ENCODE peak calls at places on chromosomes 6 and 20, in four cellular contexts. One of them, this sample, is unnamed. For H3K36me3, the result is how much of the 10 kb centered on the place peaks cover.

GRCh38 chr6:53573299-53573698 is 28.4 kb upstream of the GCLC start:
- DNase-seq in hepatocyte: no peak
- DNase-seq in uterus: no peak
- DNase-seq in stomach: no peak
- DNase-seq in this sample: no peak

GRCh38 chr20:38548356-38549083 is 32.5 kb upstream of the ADIG start:
- DNase-seq in hepatocyte: no peak
- DNase-seq in uterus: no peak
- DNase-seq in stomach: no peak
- DNase-seq in this sample: no peak

GRCh38 chr6:106910999-106911949 is 63.3 kb downstream of the CD24 start:
- DNase-seq in hepatocyte: no peak
- DNase-seq in uterus: no peak
- DNase-seq in stomach: peak
- DNase-seq in this sample: no peak

GRCh38 chr20:14445902-14446301 is 108.5 kb upstream of the FLRT3 start:
- DNase-seq in hepatocyte: no peak
- DNase-seq in uterus: no peak
- DNase-seq in stomach: no peak
- DNase-seq in this sample: no peak

GRCh38 chr6:143615785-143616184 is 62.0 kb upstream of the PHACTR2 start:
- DNase-seq in hepatocyte: no peak
- DNase-seq in uterus: no peak
- DNase-seq in stomach: no peak
- DNase-seq in this sample: no peak

GRCh38 chr6:47157653-47158219 is 115.6 kb upstream of the ADGRF1 start:
- DNase-seq in hepatocyte: no peak
- DNase-seq in uterus: no peak
- DNase-seq in stomach: no peak
- DNase-seq in this sample: no peak

GRCh38 chr20:61699184-61700066 is 366.3 kb downstream of the TAF4 start:
- DNase-seq in hepatocyte: no peak
- DNase-seq in uterus: no peak
- DNase-seq in stomach: no peak
- DNase-seq in this sample: no peak

GRCh38 chr20:10119336-10119735 is 84.5 kb downstream of the ANKEF1 start:
- DNase-seq in hepatocyte: no peak
- DNase-seq in uterus: no peak
- DNase-seq in stomach: no peak
- DNase-seq in this sample: no peak

GRCh38 chr20:29874476-29875202 is 1382.8 kb upstream of the DEFB115 start:
- DNase-seq in hepatocyte: no peak
- DNase-seq in uterus: no peak
- DNase-seq in stomach: no peak
- DNase-seq in this sample: no peak

GRCh38 chr6:123648020-123648580 is 11.3 kb upstream of the TRDN start:
- DNase-seq in hepatocyte: no peak
- DNase-seq in uterus: no peak
- DNase-seq in stomach: no peak
- DNase-seq in this sample: no peak

GRCh38 chr6:52640170-52640569 is 30.7 kb upstream of the TMEM14A start:
- DNase-seq in hepatocyte: no peak
- DNase-seq in uterus: no peak
- DNase-seq in stomach: peak
- DNase-seq in this sample: no peak

GRCh38 chr20:11810316-11811130 is 107.2 kb upstream of the BTBD3 start:
- DNase-seq in hepatocyte: no peak
- DNase-seq in uterus: no peak
- DNase-seq in stomach: no peak
- DNase-seq in this sample: no peak

GRCh38 chr6:110876170-110876773 is 1.7 kb downstream of the AMD1 start:
- DNase-seq in hepatocyte: peak
- DNase-seq in uterus: peak
- DNase-seq in stomach: peak
- DNase-seq in this sample: peak

GRCh38 chr20:1983311-1983710 is 10.5 kb downstream of the PDYN start:
- DNase-seq in hepatocyte: no peak
- DNase-seq in uterus: no peak
- DNase-seq in stomach: no peak
- DNase-seq in this sample: no peak

GRCh38 chr6:24274441-24275083 is 83.3 kb downstream of the DCDC2 start:
- DNase-seq in hepatocyte: peak
- DNase-seq in uterus: no peak
- DNase-seq in stomach: no peak
- DNase-seq in this sample: no peak

GRCh38 chr6:24868765-24869164 is 67.0 kb downstream of the RIPOR2 start:
- DNase-seq in hepatocyte: no peak
- DNase-seq in uterus: no peak
- DNase-seq in stomach: no peak
- DNase-seq in this sample: no peak

GRCh38 chr6:108831104-108831503 is 17.1 kb upstream of the ARMC2 start:
- DNase-seq in hepatocyte: peak
- DNase-seq in uterus: no peak
- DNase-seq in stomach: no peak
- DNase-seq in this sample: no peak

GRCh38 chr20:46648903-46649649 is 2.2 kb downstream of the SLC13A3 start:
- DNase-seq in hepatocyte: no peak
- DNase-seq in uterus: no peak
- DNase-seq in stomach: no peak
- DNase-seq in this sample: no peak

GRCh38 chr6:159984268-159984786 is 15.4 kb downstream of the IGF2R start:
- DNase-seq in hepatocyte: no peak
- DNase-seq in uterus: no peak
- DNase-seq in stomach: no peak
- DNase-seq in this sample: peak

GRCh38 chr20:13212750-13213149 is 8.3 kb upstream of the ISM1 start:
- DNase-seq in hepatocyte: no peak
- DNase-seq in uterus: no peak
- DNase-seq in stomach: no peak
- DNase-seq in this sample: no peak

GRCh38 chr6:51571168-51571567 is 516.2 kb downstream of the PKHD1 start:
- DNase-seq in hepatocyte: no peak
- DNase-seq in uterus: no peak
- DNase-seq in stomach: no peak
- DNase-seq in this sample: no peak

GRCh38 chr20:57547250-57547649 is 13.7 kb upstream of the PCK1 start:
- DNase-seq in hepatocyte: no peak
- DNase-seq in uterus: no peak
- DNase-seq in stomach: no peak
- DNase-seq in this sample: no peak

GRCh38 chr6:125791151-125791819 is 525 bp downstream of the NCOA7 start:
- DNase-seq in hepatocyte: peak
- DNase-seq in uterus: no peak
- DNase-seq in stomach: peak
- DNase-seq in this sample: peak

GRCh38 chr6:156880913-156881312 is 103.7 kb downstream of the ARID1B start:
- DNase-seq in hepatocyte: no peak
- DNase-seq in uterus: no peak
- DNase-seq in stomach: peak
- DNase-seq in this sample: peak

GRCh38 chr20:38357653-38358207 is 11.4 kb downstream of the LBP start:
- DNase-seq in hepatocyte: no peak
- DNase-seq in uterus: no peak
- DNase-seq in stomach: no peak
- DNase-seq in this sample: no peak

GRCh38 chr6:167282165-167282564 is 8.9 kb upstream of the UNC93A start:
- DNase-seq in hepatocyte: no peak
- DNase-seq in uterus: no peak
- DNase-seq in stomach: peak
- DNase-seq in this sample: no peak

GRCh38 chr20:32285082-32285620 is 7.7 kb downstream of the KIF3B start:
- DNase-seq in hepatocyte: no peak
- DNase-seq in uterus: no peak
- DNase-seq in stomach: no peak
- DNase-seq in this sample: no peak

GRCh38 chr6:158231551-158232444 is 63.6 kb downstream of the GTF2H5 start:
- DNase-seq in hepatocyte: peak
- DNase-seq in uterus: peak
- DNase-seq in stomach: peak
- DNase-seq in this sample: peak

GRCh38 chr6:47690209-47690608 is 8.2 kb upstream of the ADGRF4 start:
- DNase-seq in hepatocyte: no peak
- DNase-seq in uterus: no peak
- DNase-seq in stomach: no peak
- DNase-seq in this sample: no peak

GRCh38 chr6:126880926-126881325 is 237.5 kb upstream of the RSPO3 start:
- DNase-seq in hepatocyte: no peak
- DNase-seq in uterus: no peak
- DNase-seq in stomach: no peak
- DNase-seq in this sample: no peak

GRCh38 chr6:24909281-24910216 is 26.2 kb downstream of the RIPOR2 start:
- DNase-seq in hepatocyte: no peak
- DNase-seq in uterus: no peak
- DNase-seq in stomach: no peak
- DNase-seq in this sample: no peak

DNA sequence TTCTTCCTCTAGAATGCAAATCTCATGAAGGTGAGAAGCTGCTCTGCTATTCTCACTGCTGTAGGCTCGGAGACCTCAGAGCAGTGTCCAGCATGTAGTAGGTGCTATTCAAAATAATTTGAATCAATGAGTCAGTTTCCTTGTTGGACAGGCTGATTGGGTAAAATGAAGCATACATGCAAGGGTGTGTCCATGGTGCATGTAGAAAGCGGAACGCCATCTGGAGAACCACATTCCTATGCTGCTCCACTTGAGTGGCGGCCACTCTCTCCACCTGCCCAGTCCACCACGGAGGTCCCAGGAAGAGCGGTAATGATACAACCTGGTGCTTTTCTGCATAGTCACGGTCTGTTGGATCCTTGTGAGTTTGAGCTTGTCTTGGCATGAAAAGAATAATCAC is 412.1 kb downstream of the QKI start:
- DNase-seq in hepatocyte: no peak
- DNase-seq in uterus: no peak
- DNase-seq in stomach: no peak
- DNase-seq in this sample: no peak
- H3K36me3 ChIP-seq in hepatocyte: under half
- H3K36me3 ChIP-seq in uterus: under half
- H3K36me3 ChIP-seq in stomach: under half
- H3K36me3 ChIP-seq in this sample: under half

GRCh38 chr6:31493875-31494694 is 3.9 kb upstream of the MICB start:
- DNase-seq in hepatocyte: peak
- DNase-seq in uterus: peak
- DNase-seq in stomach: peak
- DNase-seq in this sample: peak

GRCh38 chr6:31498748-31499147 is 803 bp downstream of the MICB start:
- DNase-seq in hepatocyte: peak
- DNase-seq in uterus: no peak
- DNase-seq in stomach: no peak
- DNase-seq in this sample: peak

GRCh38 chr6:31495580-31495979 is 2.4 kb upstream of the MICB start:
- DNase-seq in hepatocyte: no peak
- DNase-seq in uterus: no peak
- DNase-seq in stomach: no peak
- DNase-seq in this sample: no peak

DNA sequence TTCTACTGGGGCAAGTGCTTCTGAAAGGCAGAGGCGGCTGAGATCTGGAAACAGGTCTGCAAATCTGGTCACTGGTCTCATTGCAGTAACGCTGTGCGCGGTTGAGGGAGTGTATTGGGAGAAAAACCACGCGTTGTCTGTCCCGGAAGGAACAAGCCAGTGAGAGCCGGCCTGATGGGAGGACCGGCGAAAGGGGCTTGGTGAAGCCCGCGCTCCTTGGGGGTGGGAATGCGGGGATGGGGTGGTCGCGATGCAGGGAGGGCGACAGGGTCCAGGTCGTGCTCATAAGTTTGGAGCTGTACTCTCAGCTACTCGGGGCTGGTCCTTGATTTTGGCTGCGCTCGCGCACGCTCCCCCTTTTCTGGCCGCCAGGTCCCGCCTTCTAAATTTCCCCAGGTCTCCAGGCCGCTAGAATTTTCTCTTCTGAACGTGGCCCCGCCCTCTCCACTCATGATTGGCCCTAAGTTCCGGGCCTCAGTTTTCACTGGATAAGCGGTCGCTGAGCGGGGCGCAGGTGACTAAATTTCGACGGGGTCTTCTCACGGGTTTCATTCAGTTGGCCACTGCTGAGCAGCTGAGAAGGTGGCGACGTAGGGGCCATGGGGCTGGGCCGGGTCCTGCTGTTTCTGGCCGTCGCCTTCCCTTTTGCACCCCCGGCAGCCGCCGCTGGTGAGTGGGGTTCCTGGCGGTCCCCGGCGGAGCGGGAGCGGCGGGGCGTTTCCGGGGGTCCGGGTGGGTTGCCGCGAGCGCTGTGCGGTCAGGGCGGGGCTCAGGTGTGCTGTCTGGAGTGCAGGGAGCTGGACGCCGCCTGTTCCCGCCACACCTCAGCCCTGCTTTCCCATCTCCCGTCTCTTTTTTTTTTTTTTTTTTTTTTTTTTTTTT is at the start of gene MICB:
- DNase-seq in hepatocyte: peak
- DNase-seq in uterus: peak
- DNase-seq in stomach: peak
- DNase-seq in this sample: peak
- H3K27ac ChIP-seq in hepatocyte: no peak
- H3K27ac ChIP-seq in uterus: peak
- H3K27ac ChIP-seq in stomach: peak
- H3K27ac ChIP-seq in this sample: peak

GRCh38 chr6:33410050-33410710 is 634 bp upstream of the PHF1 start:
- DNase-seq in hepatocyte: peak
- DNase-seq in uterus: peak
- DNase-seq in stomach: peak
- DNase-seq in this sample: peak
- H3K36me3 ChIP-seq in hepatocyte: under half
- H3K36me3 ChIP-seq in uterus: under half
- H3K36me3 ChIP-seq in stomach: under half
- H3K36me3 ChIP-seq in this sample: under half

GRCh38 chr6:36897629-36898028 is 11.9 kb downstream of the C6orf89 start:
- DNase-seq in hepatocyte: peak
- DNase-seq in uterus: no peak
- DNase-seq in stomach: no peak
- DNase-seq in this sample: no peak
- H3K27ac ChIP-seq in hepatocyte: no peak
- H3K27ac ChIP-seq in uterus: no peak
- H3K27ac ChIP-seq in stomach: no peak
- H3K27ac ChIP-seq in this sample: no peak

GRCh38 chr20:25058797-25059486 is 1.0 kb upstream of the ACSS1 start:
- DNase-seq in hepatocyte: peak
- DNase-seq in uterus: peak
- DNase-seq in stomach: peak
- DNase-seq in this sample: peak
- H3K36me3 ChIP-seq in hepatocyte: under half
- H3K36me3 ChIP-seq in uterus: under half
- H3K36me3 ChIP-seq in stomach: under half
- H3K36me3 ChIP-seq in this sample: under half

DNA sequence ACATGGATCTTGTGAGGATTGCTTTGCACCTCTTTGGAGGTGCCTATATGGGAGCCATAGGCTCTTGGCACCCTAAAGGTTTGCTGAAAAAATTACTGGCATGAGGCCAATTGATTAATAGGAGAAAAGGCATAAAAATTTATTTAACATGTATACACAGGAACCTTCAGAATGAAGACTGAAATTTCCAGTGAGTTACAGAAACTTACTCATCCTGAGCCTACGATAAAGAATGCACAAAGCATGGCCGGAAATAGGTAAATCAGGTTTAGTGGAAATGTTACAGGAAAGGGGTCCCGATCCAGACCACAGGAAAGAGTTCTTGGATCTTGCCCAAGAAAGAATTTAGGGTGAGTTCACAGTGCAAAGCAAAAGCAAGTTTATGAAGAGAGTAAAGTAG is 625.3 kb downstream of the MMUT start:
- DNase-seq in hepatocyte: no peak
- DNase-seq in uterus: no peak
- DNase-seq in stomach: no peak
- DNase-seq in this sample: no peak
- H3K27ac ChIP-seq in hepatocyte: no peak
- H3K27ac ChIP-seq in uterus: no peak
- H3K27ac ChIP-seq in stomach: no peak
- H3K27ac ChIP-seq in this sample: no peak

This sample was measured in upper lobe of left lung.